ENCODE peak calls at places on chromosomes 1 and 21, in eight cellular contexts. Z is neural progenitor cell, M is MM.1S, I is PC-3, N is endothelial cell of umbilical vein, J is DND-41, G is fibroblast of lung, A is hepatocyte. U is an unnamed sample. For H3K9me3, the result is how much of the 10 kb centered on the place peaks cover.

GRCh38 chr1:9842781-9843575 is 19.2 kb upstream of the CLSTN1 start:
- DNase-seq in G (no peak), M (no peak), A (peak), Z (no peak), N (no peak), J (no peak), I (peak), U (no peak)

GRCh38 chr1:53765656-53766055 is 26.7 kb upstream of the GLIS1 start:
- DNase-seq in M (peak), J (no peak), G (peak), I (no peak), Z (no peak), A (no peak), N (peak), U (no peak)

GRCh38 chr21:26106562-26106961 is 64.0 kb downstream of the APP start:
- DNase-seq in J (no peak), N (peak), G (no peak), Z (no peak), I (no peak), A (no peak), M (no peak), U (no peak)

GRCh38 chr21:33651965-33652680 is 9.8 kb downstream of the ITSN1 start:
- DNase-seq in A (no peak), M (no peak), G (no peak), N (no peak), J (no peak), I (no peak), Z (no peak), U (no peak)

GRCh38 chr1:219669042-219669441 is 56.1 kb upstream of the ZC3H11B start:
- DNase-seq in G (no peak), I (peak), A (no peak), J (no peak), N (no peak), M (no peak), Z (no peak), U (no peak)

GRCh38 chr1:39434797-39435395 is 56.5 kb upstream of the BMP8A start:
- DNase-seq in Z (no peak), I (no peak), A (peak), M (no peak), J (no peak), G (no peak), N (no peak), U (no peak)

GRCh38 chr1:18200136-18200717 is 92.6 kb downstream of the IGSF21 start:
- DNase-seq in N (no peak), M (no peak), A (no peak), J (no peak), Z (peak), G (no peak), I (no peak), U (no peak)

GRCh38 chr1:193592325-193592724 is 405.9 kb upstream of the B3GALT2 start:
- DNase-seq in Z (no peak), J (no peak), G (no peak), N (no peak), I (no peak), A (no peak), M (peak), U (no peak)

GRCh38 chr1:70041317-70042045 is 163.9 kb downstream of the LRRC40 start:
- DNase-seq in M (no peak), N (no peak), J (no peak), I (no peak), G (no peak), Z (no peak), A (no peak), U (no peak)

GRCh38 chr1:169117599-169117998 is 11.1 kb downstream of the ATP1B1 start:
- DNase-seq in G (no peak), N (no peak), J (no peak), M (no peak), I (no peak), Z (no peak), A (no peak), U (no peak)

GRCh38 chr1:39720094-39720999 is 18.3 kb upstream of the PPIE start:
- DNase-seq in M (peak), Z (peak), G (peak), N (peak), J (no peak), A (peak), I (peak), U (peak)

GRCh38 chr1:200907611-200908097 is 13.0 kb downstream of the INAVA start:
- DNase-seq in A (no peak), G (no peak), M (no peak), I (peak), J (no peak), N (no peak), Z (no peak), U (no peak)

GRCh38 chr1:152110365-152110859 is 4.8 kb downstream of the TCHH start:
- DNase-seq in G (peak), Z (peak), A (peak), I (peak), M (peak), J (no peak), N (peak), U (no peak)
- TF ChIP-seq EZH2 in G (no peak), Z (peak), A (peak), I (no peak), M (no peak), J (no peak), N (peak), U (no peak)

GRCh38 chr21:37338671-37339526 is 27.7 kb upstream of the DYRK1A start:
- DNase-seq in N (peak), I (peak), J (no peak), Z (no peak), A (peak), M (no peak), G (peak), U (peak)
- H3K4me3 ChIP-seq in N (no peak), I (peak), J (no peak), Z (no peak), A (no peak), M (no peak), G (no peak), U (peak)

DNA sequence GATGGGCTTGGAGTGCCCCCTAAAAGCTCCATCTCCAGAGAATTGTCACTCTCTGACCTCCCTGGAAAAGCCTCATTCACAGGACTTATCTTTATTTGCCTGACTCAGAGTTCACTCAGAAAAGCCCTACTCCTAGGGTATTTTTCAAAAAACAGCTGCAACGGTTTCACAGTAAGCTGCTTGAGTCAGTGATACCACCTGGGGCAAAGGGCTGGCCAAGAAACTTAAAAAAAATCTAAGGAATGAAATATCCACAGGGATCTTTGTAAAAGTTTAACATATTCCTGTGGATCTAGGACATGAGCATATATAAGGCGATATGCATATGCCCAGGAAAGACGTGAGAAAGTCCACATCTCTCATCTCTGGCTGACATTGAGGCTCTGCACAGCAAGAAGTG is 33.8 kb upstream of the TSPAN2 start:
- DNase-seq in I (peak), Z (no peak), A (no peak), G (no peak), M (no peak), J (no peak), N (no peak), U (no peak)
- H3K9me3 ChIP-seq in I (under half), Z (under half), A (under half), G (under half), M (under half), J (under half), N (under half), U (under half)

GRCh38 chr1:114854693-114855320 is at the start of gene SYCP1:
- DNase-seq in Z (peak), J (no peak), A (no peak), I (no peak), N (no peak), M (no peak), G (no peak), U (no peak)
- TF ChIP-seq EZH2 in Z (no peak), J (no peak), A (no peak), I (no peak), N (peak), M (no peak), G (peak), U (no peak)

DNA sequence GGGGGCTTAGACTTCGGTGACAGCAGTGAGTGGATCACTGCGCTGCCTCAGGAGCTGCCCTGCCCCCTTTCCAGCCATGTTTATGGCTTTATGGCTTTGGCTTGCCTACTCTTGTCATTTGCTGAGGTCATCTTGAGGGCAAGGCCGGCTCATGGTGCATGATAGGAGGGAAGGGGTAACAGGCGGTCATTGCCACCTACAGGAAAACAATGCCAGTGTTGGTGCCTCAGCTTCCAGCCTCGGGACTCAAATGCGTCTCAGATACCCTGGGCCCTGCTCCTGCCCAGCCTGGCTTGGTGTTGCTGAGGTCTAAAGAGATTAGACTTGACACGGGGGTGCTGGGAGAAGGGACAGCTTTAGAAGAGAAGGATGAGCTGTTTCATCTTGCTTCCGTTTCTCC is 14.5 kb downstream of the KDF1 start:
- DNase-seq in A (peak), I (no peak), Z (no peak), M (no peak), N (no peak), J (no peak), G (no peak), U (no peak)
- H3K4me3 ChIP-seq in A (no peak), I (no peak), Z (no peak), M (no peak), N (no peak), J (no peak), G (no peak), U (no peak)

GRCh38 chr1:154158307-154159125 is 3.6 kb upstream of the NUP210L start:
- DNase-seq in Z (no peak), N (no peak), A (no peak), I (no peak), G (no peak), J (no peak), M (no peak), U (no peak)
- H3K9me3 ChIP-seq in Z (under half), N (under half), A (under half), I (under half), G (under half), J (under half), M (under half), U (under half)

U was measured in SK-N-MC.